ENCODE peak calls at places on chromosomes 11 and 22, in four cellular contexts. K is stomach, Z is kidney, B is IMR-90. V is an unnamed sample.

GRCh38 chr11:76637491-76638266 is 32.9 kb downstream of the LRRC32 start:
- DNase-seq in Z (peak), B (no peak), K (no peak), V (no peak)

GRCh38 chr11:33724644-33725035 is 11.6 kb downstream of the CD59 start:
- DNase-seq in B (peak), K (no peak), Z (no peak), V (no peak)

GRCh38 chr22:28799125-28799833 is 1.1 kb downstream of the XBP1 start:
- DNase-seq in K (no peak), Z (peak), B (peak), V (peak)

GRCh38 chr11:35330924-35331323 is 88.4 kb downstream of the SLC1A2 start:
- DNase-seq in B (no peak), Z (no peak), K (no peak), V (no peak)

GRCh38 chr22:41919357-41920224 is 4.7 kb upstream of the SHISA8 start:
- DNase-seq in K (peak), Z (no peak), B (peak), V (no peak)

GRCh38 chr11:134332189-134332631 is 422 bp downstream of the GLB1L2 start:
- DNase-seq in K (no peak), B (no peak), Z (no peak), V (no peak)

GRCh38 chr22:21100149-21101032 is 54.6 kb downstream of the LRRC74B start:
- DNase-seq in K (no peak), Z (no peak), B (peak), V (no peak)

GRCh38 chr22:46465793-46466192 is 71.6 kb downstream of the CELSR1 start:
- DNase-seq in K (peak), Z (no peak), B (no peak), V (no peak)

GRCh38 chr22:41563051-41563711 is 2.4 kb downstream of the CSDC2 start:
- DNase-seq in K (no peak), B (peak), Z (no peak), V (no peak)

GRCh38 chr11:46826310-46827044 is 19.6 kb downstream of the CKAP5 start:
- DNase-seq in K (peak), B (peak), Z (peak), V (no peak)

DNA sequence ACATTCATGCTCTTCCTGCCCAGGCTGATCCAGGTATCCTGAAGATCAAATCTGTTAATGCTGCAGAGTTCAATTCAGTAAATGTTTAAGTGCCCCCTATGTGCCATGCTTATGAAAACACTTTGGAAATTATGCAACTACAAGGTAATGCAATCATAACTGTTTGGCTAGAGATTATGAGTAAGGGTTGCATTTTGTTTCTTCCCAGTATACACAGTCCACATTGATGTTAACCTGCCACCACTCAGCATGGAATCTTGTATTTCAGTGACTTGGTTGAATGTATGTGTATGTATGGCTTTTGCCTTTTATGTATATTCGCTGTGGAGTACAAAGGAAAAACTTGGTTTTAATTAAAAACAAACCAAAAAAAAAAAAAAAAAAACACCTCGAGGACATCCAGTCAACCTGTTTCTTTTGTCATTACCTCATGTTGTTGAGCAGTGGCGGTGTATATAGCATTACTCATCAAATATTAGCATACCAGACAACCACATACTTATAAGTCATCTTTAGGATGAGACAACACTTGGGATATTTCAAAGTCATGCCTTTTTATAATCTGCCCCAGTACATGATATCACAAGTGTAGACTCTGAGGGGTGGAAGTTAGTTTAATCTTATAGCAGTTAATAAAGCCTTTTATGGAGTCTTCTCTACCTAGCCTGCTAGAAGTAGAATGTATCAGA is 86.1 kb upstream of the HORMAD2 start:
- DNase-seq in B (peak), Z (no peak), K (no peak), V (no peak)
- TF ChIP-seq CTCF in B (no peak), Z (peak), K (no peak), V (peak)

GRCh38 chr11:17208257-17208999 is 642 bp upstream of the PIK3C2A start:
- DNase-seq in K (peak), B (peak), Z (no peak), V (peak)

GRCh38 chr11:17209939-17210245 is 2.1 kb upstream of the PIK3C2A start:
- DNase-seq in B (no peak), K (no peak), Z (no peak), V (peak)

GRCh38 chr11:17206448-17206847 is 1.3 kb downstream of the PIK3C2A start:
- DNase-seq in B (no peak), K (no peak), Z (no peak), V (no peak)

DNA sequence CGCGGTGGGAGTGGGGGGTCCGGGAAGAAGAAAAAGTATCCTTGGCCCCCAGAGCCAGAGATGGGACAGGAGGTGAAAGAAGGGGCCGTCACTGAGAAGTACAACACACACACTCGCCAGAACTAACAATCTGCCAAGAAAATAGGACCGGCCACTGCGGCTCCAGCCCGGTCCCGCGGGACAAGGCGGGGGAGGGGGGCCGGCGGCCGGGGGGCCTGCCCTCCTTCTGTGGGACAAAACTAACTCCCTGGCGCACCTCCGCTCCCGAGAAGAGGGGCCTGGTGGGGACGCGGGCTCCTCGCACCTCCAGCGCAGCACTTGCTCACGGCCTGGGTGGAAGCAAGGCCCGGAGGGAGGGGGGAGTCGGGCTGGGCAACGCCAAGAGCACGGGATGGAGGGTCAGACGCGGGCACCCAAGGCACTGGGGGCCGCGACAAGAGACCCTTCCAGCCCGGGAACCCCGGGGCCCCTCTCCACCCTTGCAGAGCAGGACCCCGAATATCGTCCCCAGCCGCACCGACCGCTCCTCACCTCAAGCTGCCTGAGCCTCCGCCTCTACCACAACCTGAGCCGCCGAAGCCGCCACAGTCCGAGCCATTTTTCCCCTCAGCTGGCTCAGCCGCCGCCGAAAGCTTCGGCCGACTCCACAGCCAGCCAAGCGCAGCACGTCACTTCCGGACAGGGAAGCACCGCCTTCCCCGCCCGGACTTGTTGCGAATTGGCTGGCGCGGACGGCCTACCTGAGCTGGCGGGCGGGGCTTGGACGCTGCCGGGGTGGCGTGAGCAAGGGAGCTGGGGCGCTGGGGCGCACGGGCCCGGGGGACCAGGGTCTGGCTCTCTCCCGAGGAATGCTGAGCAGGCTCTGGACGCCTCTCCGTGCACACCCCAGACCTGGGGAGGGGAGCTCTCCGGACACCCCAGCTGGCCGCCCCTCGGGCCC is at the start of gene PIK3C2A:
- DNase-seq in K (peak), B (peak), Z (peak), V (peak)
- H3K4me3 ChIP-seq in K (peak), B (peak), Z (peak), V (peak)

DNA sequence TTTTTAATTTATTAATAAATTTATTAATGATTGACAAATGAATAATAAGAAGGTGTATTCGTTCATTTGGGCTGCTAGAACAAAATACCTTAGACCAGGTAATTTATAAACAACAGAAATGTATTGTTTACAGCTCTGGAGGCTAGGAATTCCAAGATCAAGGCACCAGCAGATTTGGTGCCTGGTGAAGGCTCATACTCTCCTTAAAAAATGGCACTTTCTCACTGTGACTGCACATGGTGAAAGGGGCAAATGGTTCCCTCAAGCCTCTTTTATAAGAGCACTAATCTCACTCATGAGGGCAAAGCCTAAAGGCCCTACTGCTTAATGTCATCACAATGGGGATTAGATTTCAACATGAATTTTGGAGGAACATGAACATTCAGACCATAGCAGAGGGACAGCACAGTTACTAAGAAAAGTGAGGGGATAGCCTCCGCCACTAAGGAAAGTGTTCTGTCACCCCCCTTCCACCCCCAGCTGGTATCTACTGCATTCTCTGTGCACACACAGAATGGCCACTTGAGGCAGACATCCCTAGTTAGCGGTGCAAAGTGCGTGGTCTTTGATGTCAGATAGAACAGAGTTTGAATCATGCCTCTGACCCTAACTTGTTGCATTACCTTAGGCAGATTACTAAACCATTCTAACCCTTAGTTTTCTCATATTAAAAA is 47.2 kb upstream of the CEP295 start:
- DNase-seq in K (no peak), Z (no peak), B (no peak), V (no peak)
- TF ChIP-seq CTCF in K (no peak), Z (no peak), B (no peak), V (peak)

GRCh38 chr22:17347724-17348123 is 21.5 kb upstream of the CECR2 start:
- DNase-seq in Z (no peak), B (no peak), K (no peak), V (no peak)

GRCh38 chr22:17346578-17346977 is 22.7 kb upstream of the CECR2 start:
- DNase-seq in B (no peak), Z (no peak), K (no peak), V (no peak)

GRCh38 chr22:17348464-17349103 is 20.7 kb upstream of the CECR2 start:
- DNase-seq in B (no peak), Z (no peak), K (no peak), V (no peak)

GRCh38 chr22:17350292-17350691 is 19.0 kb upstream of the CECR2 start:
- DNase-seq in Z (no peak), K (no peak), B (no peak), V (no peak)

DNA sequence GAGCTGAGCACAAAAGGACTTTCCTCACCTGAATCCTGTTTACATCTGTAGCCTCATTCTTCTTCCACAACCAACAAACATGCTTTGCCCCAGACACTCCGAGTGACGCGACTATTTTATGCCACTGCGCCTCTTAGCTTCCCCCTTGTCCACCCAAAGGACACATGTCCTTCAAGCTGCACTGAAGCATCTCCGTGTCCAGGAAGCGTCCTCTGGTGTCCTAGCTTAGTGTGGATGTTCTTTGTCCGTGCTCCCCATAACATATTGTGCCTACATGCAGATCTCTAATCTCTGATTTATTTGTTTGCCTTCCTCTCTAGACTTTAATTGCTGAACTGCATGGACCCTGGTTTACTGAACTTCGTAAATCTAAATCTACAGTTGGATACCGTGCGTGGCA is 20.1 kb upstream of the CECR2 start:
- DNase-seq in Z (no peak), B (no peak), K (no peak), V (no peak)
- H3K4me3 ChIP-seq in Z (no peak), B (no peak), K (no peak), V (peak)